ENCODE peak calls at places on chromosomes 13 and 19, in nine cellular contexts. M is activated CD8-positive, alpha-beta T cell treated with anti-CD3 and anti-CD28 coated beads for 36 hours; A is ovary; F is thoracic aorta; L is lower leg skin; U is left ventricle myocardium inferior; Q is astrocyte of the cerebellum; Z is colonic mucosa; H is K562. C is an unnamed sample.

GRCh38 chr19:3851254-3852176 is 17.3 kb downstream of the ZFR2 start:
- DNase-seq in U (no peak), H (no peak), M (no peak), A (no peak), F (no peak), L (no peak), Q (no peak), Z (no peak), C (no peak)

GRCh38 chr13:70408865-70409264 is 300.6 kb upstream of the KLHL1 start:
- DNase-seq in Q (no peak), M (no peak), A (no peak), L (no peak), H (no peak), U (no peak), F (no peak), Z (no peak), C (no peak)

GRCh38 chr13:25169356-25169755 is 2.7 kb downstream of the AMER2 start:
- DNase-seq in M (no peak), U (no peak), Z (no peak), H (no peak), A (no peak), F (no peak), Q (no peak), L (no peak), C (no peak)

GRCh38 chr13:102620512-102620911 is 23.7 kb downstream of the TPP2 start:
- DNase-seq in A (no peak), Z (no peak), F (no peak), Q (no peak), U (no peak), H (no peak), L (no peak), M (no peak), C (no peak)

GRCh38 chr13:75395901-75396300 is 86.1 kb downstream of the TBC1D4 start:
- DNase-seq in U (no peak), F (no peak), A (no peak), Z (no peak), M (no peak), L (no peak), Q (no peak), H (no peak), C (no peak)

GRCh38 chr19:492091-492531 is 4.2 kb upstream of the MADCAM1 start:
- DNase-seq in Z (no peak), F (no peak), U (no peak), H (peak; percentile 52), Q (no peak), M (peak; percentile 57), A (no peak), L (no peak), C (no peak)

GRCh38 chr13:91722267-91722884 is 324.0 kb downstream of the GPC5 start:
- DNase-seq in H (peak; percentile 67), A (no peak), F (no peak), Z (no peak), Q (peak; percentile 26), L (no peak), U (no peak), M (no peak), C (no peak)

GRCh38 chr19:374183-374885 is 29.7 kb upstream of the MIER2 start:
- DNase-seq in U (no peak), Q (no peak), H (no peak), M (no peak), L (peak; percentile 82), A (peak; percentile 26), Z (no peak), F (no peak), C (no peak)

GRCh38 chr13:107209811-107210210 is 641.9 kb upstream of the ARGLU1 start:
- DNase-seq in A (no peak), H (no peak), U (no peak), Q (no peak), L (no peak), M (no peak), F (no peak), Z (no peak), C (no peak)

GRCh38 chr19:40691421-40692211 is 1.2 kb upstream of the NUMBL start:
- DNase-seq in Z (no peak), H (peak; percentile 66), F (no peak), M (peak; percentile 35), Q (no peak), A (peak; percentile 67), L (no peak), U (no peak), C (no peak)

GRCh38 chr19:33780746-33781145 is 15.9 kb upstream of the KCTD15 start:
- DNase-seq in F (no peak), L (no peak), H (no peak), Q (no peak), M (no peak), A (no peak), U (no peak), Z (no peak), C (no peak)

GRCh38 chr19:10769533-10770491 is 51.9 kb downstream of the DNM2 start:
- DNase-seq in F (no peak), M (peak; percentile 35), A (peak; percentile 73), Q (no peak), H (peak; percentile 63), U (peak; percentile 80), Z (no peak), L (no peak), C (no peak)

GRCh38 chr19:46372901-46373572 is 26.1 kb downstream of the PPP5C start:
- DNase-seq in A (peak; percentile 35), U (no peak), Z (no peak), L (peak; percentile 85), H (no peak), M (no peak), Q (no peak), F (no peak), C (no peak)
- TF ChIP-seq CTCF in A (no peak), U (peak; percentile 21), Z (no peak), L (no peak), H (no peak), M (no peak), Q (peak; percentile 41), F (peak; percentile 26), C (no peak)

DNA sequence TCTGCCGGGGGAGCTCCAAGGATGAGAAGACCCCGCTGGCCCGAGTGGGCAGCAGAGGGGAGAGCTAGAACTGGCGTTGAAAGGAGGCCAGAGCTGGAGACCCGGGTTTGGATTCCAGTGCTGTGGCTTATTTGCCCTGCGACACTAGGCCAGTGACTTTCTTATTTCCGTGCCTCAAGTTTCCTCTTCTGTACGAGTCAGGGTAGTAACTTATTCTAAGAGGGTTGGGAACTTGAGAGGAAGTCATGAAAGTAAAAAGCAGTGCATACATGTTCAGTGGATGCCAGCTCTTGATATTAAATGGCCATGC is 670 bp downstream of the FAM32A start:
- DNase-seq in Q (no peak), U (no peak), Z (no peak), A (no peak), H (no peak), L (no peak), F (no peak), M (peak; percentile 80), C (no peak)
- TF ChIP-seq CTCF in Q (peak; percentile 56), U (peak; percentile 43), Z (no peak), A (no peak), H (peak; percentile 53), L (no peak), F (no peak), M (no peak), C (no peak)

GRCh38 chr19:1777149-1777548 is 23.8 kb downstream of the ONECUT3 start:
- DNase-seq in L (no peak), F (no peak), M (no peak), Q (no peak), H (no peak), U (no peak), A (no peak), Z (no peak), C (no peak)

GRCh38 chr19:1779604-1779973 is 26.3 kb downstream of the ONECUT3 start:
- DNase-seq in Q (no peak), M (no peak), L (no peak), Z (no peak), A (no peak), U (no peak), H (no peak), F (no peak), C (no peak)

GRCh38 chr19:1782501-1782900 is 29.2 kb downstream of the ONECUT3 start:
- DNase-seq in M (no peak), A (no peak), U (no peak), L (no peak), Z (no peak), Q (no peak), H (no peak), F (no peak), C (no peak)

GRCh38 chr19:1783354-1783753 is 28.7 kb downstream of the ATP8B3 start:
- DNase-seq in F (no peak), L (no peak), Q (no peak), A (no peak), Z (no peak), H (no peak), U (no peak), M (no peak), C (no peak)

DNA sequence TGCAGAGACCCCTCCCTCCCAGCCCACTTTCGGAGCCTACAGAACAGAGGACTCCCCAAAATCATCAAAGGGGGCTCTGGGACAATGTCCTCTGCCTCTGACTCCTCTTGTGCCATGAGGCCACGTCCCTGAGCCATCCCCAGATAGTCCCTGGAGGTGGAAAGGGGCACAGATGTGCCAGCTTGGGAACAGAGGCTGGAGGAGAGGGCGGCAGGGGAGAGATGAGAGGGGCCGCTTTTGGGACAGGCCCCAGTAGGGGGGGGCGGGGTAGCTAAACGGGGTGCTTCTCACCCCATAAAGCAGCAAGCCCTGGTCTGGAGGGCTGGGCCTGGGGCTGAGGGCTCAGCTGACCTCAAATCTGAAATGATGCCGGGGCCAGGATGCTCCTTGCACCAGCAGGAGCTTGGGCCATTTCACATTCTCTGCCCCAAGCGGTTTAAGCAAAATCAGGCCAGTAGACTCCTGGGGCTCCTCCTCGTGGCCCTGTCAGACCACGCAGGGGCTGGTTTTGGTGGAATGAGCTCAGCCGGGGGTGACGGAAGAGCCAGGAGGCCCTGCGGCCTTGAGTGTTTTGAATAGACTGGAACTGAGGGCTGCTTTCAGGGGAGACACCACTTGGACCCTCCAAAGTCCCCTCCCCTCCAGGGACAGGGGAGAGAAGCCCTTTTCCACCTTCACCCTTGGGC is 27.1 kb downstream of the ONECUT3 start:
- DNase-seq in H (peak; percentile 55), F (no peak), M (no peak), U (no peak), Z (no peak), A (no peak), Q (no peak), L (no peak), C (no peak)
- TF ChIP-seq CTCF in H (peak; percentile 53), F (no peak), M (no peak), U (no peak), Z (no peak), A (no peak), Q (peak; percentile 25), L (no peak), C (no peak)

DNA sequence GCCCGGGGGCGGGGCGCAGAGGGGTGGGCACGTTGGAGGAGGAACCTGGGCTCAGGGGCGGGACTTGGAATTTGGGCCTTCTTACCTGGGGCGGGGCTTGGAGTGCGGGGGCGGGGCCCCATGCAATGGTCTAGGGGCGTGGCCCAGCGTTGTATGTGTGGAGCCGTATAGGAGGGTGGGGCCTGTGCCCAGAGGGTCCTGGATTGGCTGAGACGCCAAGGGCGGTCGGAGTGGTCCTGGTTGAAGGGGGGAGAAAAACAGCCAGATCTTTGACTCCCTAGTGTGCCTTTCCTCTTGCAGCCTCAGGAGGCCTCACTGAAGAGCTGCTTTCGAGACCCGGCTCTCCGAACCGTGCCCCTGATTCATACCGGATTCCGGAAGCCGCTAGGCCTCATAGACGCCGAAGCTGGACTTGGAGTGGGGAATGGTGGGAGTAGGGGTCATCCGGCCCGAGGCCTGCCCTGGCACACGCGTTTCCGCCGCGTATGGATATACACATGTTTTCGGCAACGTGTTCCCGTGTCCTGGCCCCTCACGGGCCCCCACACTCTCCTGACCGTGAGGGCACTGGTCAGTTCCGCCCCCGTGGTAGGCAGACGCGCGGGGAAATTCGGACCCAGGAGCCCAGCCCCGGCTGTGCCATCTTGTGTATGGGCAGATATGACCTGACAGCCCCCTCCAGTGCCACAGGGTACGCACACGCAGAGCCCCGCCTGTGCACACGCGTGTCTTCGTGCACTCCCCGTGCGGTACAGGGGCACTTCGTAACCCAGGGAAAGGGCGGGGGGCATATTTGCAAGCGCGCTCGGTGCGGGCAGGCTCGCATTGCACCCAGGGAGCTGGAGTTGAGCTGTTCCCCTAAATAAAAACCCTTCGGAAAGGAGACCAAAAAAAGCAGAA is 661 bp upstream of the PRR12 start:
- DNase-seq in A (peak; percentile 93), F (peak; percentile 95), L (peak; percentile 99), Z (peak; percentile 99), H (peak; percentile 99), U (peak; percentile 96), Q (peak; percentile 87), M (peak; percentile 99), C (peak; percentile 94)
- TF ChIP-seq CTCF in A (no peak), F (peak; percentile 8), L (no peak), Z (no peak), H (no peak), U (peak; percentile 5), Q (no peak), M (peak; percentile 25), C (no peak)